ENCODE peak calls at places on chromosomes 4 and X, in four cellular contexts. O is AG10803, D is HCT116, E is OCI-LY7. J is an unnamed sample.

GRCh38 chr4:99655315-99656081 is 2.1 kb downstream of the C4orf54 start:
- DNase-seq in O (peak), D (no peak), E (no peak), J (peak)

GRCh38 chrX:130772313-130773140 is 130.5 kb downstream of the ENOX2 start:
- DNase-seq in O (peak), D (no peak), E (no peak), J (peak)

GRCh38 chrX:12978205-12979010 is 3.5 kb downstream of the TMSB4X start:
- DNase-seq in O (peak), D (no peak), E (peak), J (peak)

GRCh38 chr4:184100297-184100885 is 117.3 kb downstream of the ENPP6 start:
- DNase-seq in O (no peak), D (peak), E (peak), J (peak)

GRCh38 chr4:73864365-73864764 is 4.8 kb upstream of the CXCL1 start:
- DNase-seq in O (no peak), D (no peak), E (peak), J (no peak)

GRCh38 chrX:75603833-75604232 is 81.0 kb upstream of the ZDHHC15 start:
- DNase-seq in O (peak), D (no peak), E (peak), J (peak)

GRCh38 chr4:107210450-107211239 is 174.5 kb upstream of the DKK2 start:
- DNase-seq in O (peak), D (no peak), E (no peak), J (peak)

GRCh38 chrX:107730991-107731766 is 44.4 kb downstream of the TSC22D3 start:
- DNase-seq in O (no peak), D (no peak), E (no peak), J (peak)

GRCh38 chrX:34848281-34848680 is 94.3 kb upstream of the FAM47B start:
- DNase-seq in O (peak), D (no peak), E (no peak), J (peak)

GRCh38 chrX:150062292-150063137 is 124.2 kb upstream of the EOLA2 start:
- DNase-seq in O (peak), D (no peak), E (no peak), J (peak)
- H3K4me3 ChIP-seq in O (no peak), D (no peak), E (no peak), J (no peak)

DNA sequence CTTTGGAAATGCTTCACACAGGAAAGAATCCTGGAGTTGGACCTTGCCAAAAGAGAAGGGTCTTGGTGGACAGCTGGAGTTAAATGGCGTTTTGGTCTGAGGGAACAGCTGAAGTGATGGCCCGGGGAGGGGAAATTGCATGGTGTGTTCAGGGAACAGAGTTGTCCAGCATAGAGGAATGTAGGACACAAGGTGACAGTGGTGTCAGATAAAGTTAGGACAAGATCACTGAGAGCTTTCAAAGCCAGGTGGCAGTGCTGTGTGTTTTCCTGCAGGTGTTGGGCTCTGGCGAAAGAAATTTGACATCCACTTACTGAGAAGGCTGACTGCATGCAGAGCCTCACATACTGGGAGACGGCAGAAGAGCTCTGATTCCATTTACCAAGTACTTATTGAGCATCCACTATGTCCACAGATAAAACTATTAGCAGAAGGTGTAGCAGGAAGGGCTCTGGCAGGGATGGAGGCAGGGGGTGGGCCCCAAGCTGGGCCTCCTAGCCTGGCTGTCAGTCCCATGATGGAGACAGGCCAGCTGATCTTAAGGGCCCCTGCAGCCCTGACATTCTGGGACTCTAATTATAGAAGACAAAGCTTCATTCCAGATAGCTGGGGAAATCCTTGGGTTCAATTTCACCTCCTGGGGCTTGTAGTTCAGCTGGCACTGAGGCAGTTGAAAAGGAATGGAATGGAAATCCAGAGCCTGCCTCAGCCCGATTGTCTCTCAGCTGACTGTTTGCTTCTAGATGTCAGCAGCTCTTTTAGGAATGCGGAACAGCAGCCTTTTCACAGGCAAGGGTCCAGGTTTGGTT is 150.2 kb upstream of the MAMLD1 start:
- DNase-seq in O (peak), D (no peak), E (no peak), J (peak)
- TF ChIP-seq CTCF in O (no peak), D (peak), E (no peak), J (no peak)

DNA sequence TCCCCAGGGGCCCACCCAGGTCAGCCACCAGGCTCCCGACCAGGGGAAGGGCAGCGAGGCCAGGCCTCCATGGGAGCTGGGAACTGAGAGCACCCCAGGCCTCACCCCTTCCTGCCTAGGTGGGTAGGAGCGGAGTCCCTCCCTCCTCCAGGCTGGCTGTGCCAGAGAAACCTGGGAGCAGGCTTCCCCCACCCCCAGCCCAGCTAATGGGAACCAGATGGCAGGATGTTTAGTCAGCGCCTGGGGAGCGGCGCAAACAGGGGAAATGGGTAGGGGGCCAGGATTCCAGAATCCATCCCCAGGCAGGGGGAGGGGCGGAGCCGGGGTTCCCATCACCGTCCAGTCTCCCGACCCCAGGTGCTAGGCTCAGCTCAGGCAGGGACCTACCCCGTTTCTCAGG is 6.7 kb upstream of the HAUS7 start:
- DNase-seq in O (peak), D (no peak), E (no peak), J (peak)
- H3K4me3 ChIP-seq in O (no peak), D (no peak), E (no peak), J (no peak)

DNA sequence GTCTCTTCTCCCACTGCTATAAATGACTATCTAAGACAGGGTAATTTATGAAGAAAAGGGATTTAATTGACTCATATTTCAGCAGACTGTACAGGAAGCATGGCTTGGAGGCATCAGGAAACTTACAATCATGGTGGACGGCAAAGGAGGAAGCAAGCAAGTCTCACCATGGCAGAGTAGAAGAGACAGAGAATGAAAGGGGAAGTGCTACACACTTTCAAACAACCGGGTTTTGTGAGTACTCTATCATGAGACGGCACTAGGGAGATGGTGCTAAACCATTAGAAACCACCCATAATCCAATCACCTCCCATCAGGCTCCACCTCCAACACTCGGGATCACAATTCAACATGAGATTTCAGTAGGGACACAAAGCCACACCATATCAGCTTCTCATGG is 11.1 kb downstream of the UBE2NL start:
- DNase-seq in O (no peak), D (no peak), E (no peak), J (no peak)
- TF ChIP-seq CTCF in O (no peak), D (no peak), E (no peak), J (no peak)

GRCh38 chr4:157983300-157983699 is 189.5 kb downstream of the GASK1B start:
- DNase-seq in O (no peak), D (no peak), E (no peak), J (no peak)

GRCh38 chr4:157977086-157977485 is 195.7 kb downstream of the GASK1B start:
- DNase-seq in O (peak), D (no peak), E (no peak), J (no peak)

GRCh38 chr4:157984285-157984911 is 188.4 kb downstream of the GASK1B start:
- DNase-seq in O (no peak), D (no peak), E (no peak), J (no peak)

GRCh38 chr4:157980158-157980557 is 192.7 kb downstream of the GASK1B start:
- DNase-seq in O (no peak), D (no peak), E (no peak), J (no peak)

DNA sequence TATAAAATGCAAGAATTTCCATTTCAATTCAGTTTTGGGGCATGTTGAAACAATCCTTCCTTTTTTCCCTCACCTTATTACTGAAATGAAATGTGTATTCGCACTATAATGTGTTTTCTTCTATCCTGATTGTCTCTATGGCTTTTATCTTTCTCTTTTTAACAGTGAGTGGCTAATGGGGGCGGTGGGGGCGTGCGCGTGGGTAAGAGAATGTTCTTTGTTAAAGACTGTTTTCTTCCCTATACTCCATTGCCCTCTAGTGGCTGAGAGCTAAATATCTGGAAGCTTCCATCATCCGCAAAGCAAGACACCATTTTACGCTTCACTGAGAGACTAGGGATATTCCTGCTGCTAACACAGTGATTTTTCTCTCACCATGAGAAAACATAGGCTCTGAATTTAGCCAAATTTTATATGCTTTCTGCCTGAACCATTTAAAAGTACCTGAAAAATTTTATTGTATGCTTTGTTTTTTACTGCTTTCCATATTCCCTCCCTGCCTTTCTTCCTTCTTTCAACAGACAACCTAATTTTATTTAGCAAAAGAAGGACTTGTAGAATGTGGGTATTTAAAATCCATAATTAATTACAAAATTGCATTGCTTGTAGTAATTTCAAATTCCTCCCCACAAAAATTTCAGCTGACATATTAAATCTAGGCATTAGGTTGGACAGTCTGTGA is 194.0 kb downstream of the GASK1B start:
- DNase-seq in O (peak), D (peak), E (peak), J (peak)
- H3K4me3 ChIP-seq in O (peak), D (no peak), E (no peak), J (no peak)

GRCh38 chr4:600166-600565 is 24.1 kb upstream of the TMEM271 start:
- DNase-seq in O (no peak), D (no peak), E (no peak), J (no peak)

GRCh38 chr4:604131-604530 is 21.2 kb upstream of the PDE6B start:
- DNase-seq in O (no peak), D (no peak), E (peak), J (no peak)

GRCh38 chr4:601612-602558 is 23.5 kb upstream of the PDE6B start:
- DNase-seq in O (no peak), D (no peak), E (no peak), J (no peak)

GRCh38 chr4:600850-601515 is 24.4 kb upstream of the PDE6B start:
- DNase-seq in O (no peak), D (no peak), E (no peak), J (no peak)

DNA sequence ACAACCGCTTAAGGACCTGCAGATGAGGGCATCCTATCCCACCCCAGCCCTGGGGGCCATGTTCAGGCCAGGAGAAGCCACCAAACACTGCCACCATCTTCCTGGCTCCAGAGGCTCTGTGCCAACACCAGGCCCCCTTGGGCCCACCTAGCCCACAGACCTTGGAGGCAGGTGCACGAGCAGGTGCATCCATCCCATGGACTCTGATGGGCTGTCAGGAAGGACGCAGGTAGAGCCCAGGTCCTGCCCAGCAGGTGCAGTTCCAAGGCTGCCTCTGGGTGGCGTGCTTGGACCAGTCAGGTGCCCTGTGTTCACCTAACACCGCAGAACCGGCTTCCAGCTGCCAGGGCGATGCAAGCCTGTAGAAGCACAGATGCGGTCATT is 22.8 kb upstream of the PDE6B start:
- DNase-seq in O (no peak), D (peak), E (peak), J (no peak)
- TF ChIP-seq CTCF in O (peak), D (peak), E (peak), J (no peak)

GRCh38 chr4:45621926-45622325 is 501.9 kb downstream of the GABRG1 start:
- DNase-seq in O (peak), D (no peak), E (no peak), J (peak)
- H3K4me3 ChIP-seq in O (no peak), D (no peak), E (no peak), J (no peak)

GRCh38 chr4:177367336-177367735 is 57.7 kb downstream of the NEIL3 start:
- DNase-seq in O (peak), D (no peak), E (peak), J (peak)
- TF ChIP-seq CTCF in O (peak), D (no peak), E (peak), J (peak)

DNA sequence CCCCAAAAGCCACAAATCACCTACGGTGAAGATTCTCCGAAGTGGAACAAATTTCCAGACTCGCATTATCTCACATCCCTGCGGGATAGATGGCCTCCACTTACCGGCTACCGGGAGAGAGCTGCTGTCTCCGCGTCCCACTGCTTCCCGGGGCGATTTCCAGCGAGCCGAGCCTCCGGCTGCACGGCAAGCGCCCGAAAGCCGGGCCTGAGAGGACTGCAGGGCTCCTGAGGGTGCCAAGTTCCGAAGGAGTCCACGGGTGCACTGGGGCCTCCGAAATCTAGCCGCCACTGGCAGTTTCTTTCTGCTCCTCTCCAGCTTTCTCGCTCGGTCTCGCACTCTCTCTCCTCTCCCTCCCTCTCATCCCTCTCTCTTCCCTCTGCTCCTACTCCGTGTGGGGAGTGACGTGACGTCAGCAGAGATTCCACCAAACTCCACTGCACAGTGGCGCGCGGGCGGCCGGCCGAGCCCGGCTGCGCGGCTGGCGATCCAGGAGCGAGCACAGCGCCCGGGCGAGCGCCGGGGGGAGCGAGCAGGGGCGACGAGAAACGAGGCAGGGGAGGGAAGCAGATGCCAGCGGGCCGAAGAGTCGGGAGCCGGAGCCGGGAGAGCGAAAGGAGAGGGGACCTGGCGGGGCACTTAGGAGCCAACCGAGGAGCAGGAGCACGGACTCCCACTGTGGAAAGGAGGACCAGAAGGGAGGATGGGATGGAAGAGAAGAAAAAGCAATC is 14.0 kb upstream of the PITX2 start:
- DNase-seq in O (peak), D (peak), E (no peak), J (peak)
- H3K4me3 ChIP-seq in O (peak), D (peak), E (no peak), J (peak)

GRCh38 chr4:2451821-2452785 is 16.8 kb upstream of the RNF4 start:
- DNase-seq in O (no peak), D (no peak), E (no peak), J (no peak)
- TF ChIP-seq CTCF in O (no peak), D (no peak), E (no peak), J (no peak)

J was measured in fibroblast of the aortic adventitia.